ENCODE peak calls at places on chromosomes 11 and 22, in four cellular contexts. One of them, this sample, is unnamed.

GRCh38 chr11:84685976-84686375 is 941.2 kb downstream of the DLG2 start:
- DNase-seq in SK-N-SH: no peak
- DNase-seq in HCT116: no peak
- DNase-seq in HepG2: no peak
- DNase-seq in this sample: no peak

GRCh38 chr11:43268161-43268560 is 43.6 kb upstream of the API5 start:
- DNase-seq in HepG2: no peak
- DNase-seq in SK-N-SH: no peak
- DNase-seq in HCT116: no peak
- DNase-seq in this sample: no peak

GRCh38 chr22:37918149-37918548 is 12.1 kb downstream of the MICALL1 start:
- DNase-seq in SK-N-SH: no peak
- DNase-seq in HepG2: no peak
- DNase-seq in HCT116: no peak
- DNase-seq in this sample: no peak

GRCh38 chr11:125141686-125142535 is 22.6 kb upstream of the PKNOX2 start:
- DNase-seq in SK-N-SH: peak
- DNase-seq in HepG2: no peak
- DNase-seq in HCT116: no peak
- DNase-seq in this sample: peak

GRCh38 chr11:49208006-49208721 is at the start of gene FOLH1:
- DNase-seq in SK-N-SH: peak
- DNase-seq in HCT116: no peak
- DNase-seq in HepG2: no peak
- DNase-seq in this sample: no peak

GRCh38 chr22:46775789-46776485 is 13.5 kb downstream of the TBC1D22A start:
- DNase-seq in SK-N-SH: no peak
- DNase-seq in HepG2: peak
- DNase-seq in HCT116: no peak
- DNase-seq in this sample: no peak

GRCh38 chr22:28817919-28818859 is 17.8 kb upstream of the XBP1 start:
- DNase-seq in HCT116: no peak
- DNase-seq in HepG2: peak
- DNase-seq in SK-N-SH: peak
- DNase-seq in this sample: no peak

GRCh38 chr11:106091480-106092123 is 14.1 kb downstream of the AASDHPPT start:
- DNase-seq in HCT116: no peak
- DNase-seq in HepG2: no peak
- DNase-seq in SK-N-SH: no peak
- DNase-seq in this sample: no peak

GRCh38 chr11:102494216-102494615 is 36.3 kb downstream of the MMP7 start:
- DNase-seq in HCT116: peak
- DNase-seq in HepG2: peak
- DNase-seq in SK-N-SH: no peak
- DNase-seq in this sample: no peak

GRCh38 chr11:108370990-108371389 is 96.3 kb downstream of the C11orf65 start:
- DNase-seq in SK-N-SH: no peak
- DNase-seq in HCT116: no peak
- DNase-seq in HepG2: no peak
- DNase-seq in this sample: no peak

GRCh38 chr22:29454186-29454745 is 15.9 kb downstream of the RFPL1 start:
- DNase-seq in HCT116: no peak
- DNase-seq in SK-N-SH: no peak
- DNase-seq in HepG2: no peak
- DNase-seq in this sample: no peak

GRCh38 chr22:48424661-48425060 is 1403.0 kb downstream of the BRD1 start:
- DNase-seq in HCT116: no peak
- DNase-seq in SK-N-SH: no peak
- DNase-seq in HepG2: no peak
- DNase-seq in this sample: no peak

GRCh38 chr22:47030881-47031627 is 268.6 kb downstream of the TBC1D22A start:
- DNase-seq in HepG2: no peak
- DNase-seq in HCT116: no peak
- DNase-seq in SK-N-SH: no peak
- DNase-seq in this sample: peak

GRCh38 chr11:118899706-118900360 is 16.1 kb downstream of the CXCR5 start:
- DNase-seq in HepG2: no peak
- DNase-seq in SK-N-SH: no peak
- DNase-seq in HCT116: no peak
- DNase-seq in this sample: no peak

GRCh38 chr11:69301491-69302401 is 7.8 kb downstream of the MYEOV start:
- DNase-seq in HCT116: peak
- DNase-seq in HepG2: peak
- DNase-seq in SK-N-SH: peak
- DNase-seq in this sample: peak

GRCh38 chr11:113304916-113305315 is 9.5 kb upstream of the TTC12 start:
- DNase-seq in HCT116: no peak
- DNase-seq in SK-N-SH: no peak
- DNase-seq in HepG2: no peak
- DNase-seq in this sample: no peak

GRCh38 chr11:65584723-65585171 is 8.9 kb downstream of the EHBP1L1 start:
- DNase-seq in SK-N-SH: peak
- DNase-seq in HCT116: no peak
- DNase-seq in HepG2: no peak
- DNase-seq in this sample: no peak

GRCh38 chr11:11850668-11851067 is 8.9 kb downstream of the USP47 start:
- DNase-seq in HepG2: no peak
- DNase-seq in SK-N-SH: no peak
- DNase-seq in HCT116: no peak
- DNase-seq in this sample: no peak

GRCh38 chr22:22171357-22172218 is 73.0 kb upstream of the VPREB1 start:
- DNase-seq in HepG2: no peak
- DNase-seq in SK-N-SH: peak
- DNase-seq in HCT116: peak
- DNase-seq in this sample: peak

GRCh38 chr22:33743756-33744155 is 176.5 kb downstream of the LARGE1 start:
- DNase-seq in HepG2: no peak
- DNase-seq in SK-N-SH: no peak
- DNase-seq in HCT116: no peak
- DNase-seq in this sample: no peak

GRCh38 chr22:30754971-30755759 is 60.5 kb downstream of the OSBP2 start:
- DNase-seq in HCT116: peak
- DNase-seq in HepG2: peak
- DNase-seq in SK-N-SH: peak
- DNase-seq in this sample: peak

GRCh38 chr11:28657378-28658030 is 549.3 kb downstream of the METTL15 start:
- DNase-seq in HCT116: no peak
- DNase-seq in SK-N-SH: no peak
- DNase-seq in HepG2: no peak
- DNase-seq in this sample: no peak

GRCh38 chr11:105367129-105367528 is 227.6 kb upstream of the CARD18 start:
- DNase-seq in HCT116: no peak
- DNase-seq in SK-N-SH: no peak
- DNase-seq in HepG2: no peak
- DNase-seq in this sample: no peak

GRCh38 chr22:28417426-28417825 is 262.2 kb downstream of the TTC28 start:
- DNase-seq in HepG2: no peak
- DNase-seq in HCT116: no peak
- DNase-seq in SK-N-SH: no peak
- DNase-seq in this sample: no peak

GRCh38 chr22:36374603-36375024 is 13.2 kb downstream of the MYH9 start:
- DNase-seq in HCT116: peak
- DNase-seq in SK-N-SH: no peak
- DNase-seq in HepG2: no peak
- DNase-seq in this sample: no peak

GRCh38 chr22:29480512-29481264 is 670 bp downstream of the NEFH start:
- DNase-seq in HepG2: no peak
- DNase-seq in HCT116: no peak
- DNase-seq in SK-N-SH: peak
- DNase-seq in this sample: peak

GRCh38 chr11:107840120-107840479 is 18.5 kb downstream of the SLC35F2 start:
- DNase-seq in HCT116: no peak
- DNase-seq in SK-N-SH: no peak
- DNase-seq in HepG2: no peak
- DNase-seq in this sample: no peak

GRCh38 chr22:39188809-39189208 is 36.3 kb upstream of the CBX7 start:
- DNase-seq in HepG2: no peak
- DNase-seq in SK-N-SH: no peak
- DNase-seq in HCT116: no peak
- DNase-seq in this sample: no peak

GRCh38 chr11:122743949-122744876 is 88.7 kb downstream of the UBASH3B start:
- DNase-seq in HCT116: no peak
- DNase-seq in HepG2: no peak
- DNase-seq in SK-N-SH: no peak
- DNase-seq in this sample: no peak

GRCh38 chr11:15347969-15348734 is 233.4 kb downstream of the INSC start:
- DNase-seq in HepG2: no peak
- DNase-seq in SK-N-SH: no peak
- DNase-seq in HCT116: no peak
- DNase-seq in this sample: no peak

GRCh38 chr22:42596376-42596775 is 18.3 kb downstream of the POLDIP3 start:
- DNase-seq in SK-N-SH: no peak
- DNase-seq in HCT116: no peak
- DNase-seq in HepG2: no peak
- DNase-seq in this sample: no peak

GRCh38 chr22:29914165-29914564 is 31.2 kb downstream of the MTMR3 start:
- DNase-seq in HepG2: no peak
- DNase-seq in HCT116: no peak
- DNase-seq in SK-N-SH: peak
- DNase-seq in this sample: no peak

GRCh38 chr11:105763594-105763993 is 153.7 kb downstream of the GRIA4 start:
- DNase-seq in HepG2: no peak
- DNase-seq in SK-N-SH: no peak
- DNase-seq in HCT116: no peak
- DNase-seq in this sample: no peak

DNA sequence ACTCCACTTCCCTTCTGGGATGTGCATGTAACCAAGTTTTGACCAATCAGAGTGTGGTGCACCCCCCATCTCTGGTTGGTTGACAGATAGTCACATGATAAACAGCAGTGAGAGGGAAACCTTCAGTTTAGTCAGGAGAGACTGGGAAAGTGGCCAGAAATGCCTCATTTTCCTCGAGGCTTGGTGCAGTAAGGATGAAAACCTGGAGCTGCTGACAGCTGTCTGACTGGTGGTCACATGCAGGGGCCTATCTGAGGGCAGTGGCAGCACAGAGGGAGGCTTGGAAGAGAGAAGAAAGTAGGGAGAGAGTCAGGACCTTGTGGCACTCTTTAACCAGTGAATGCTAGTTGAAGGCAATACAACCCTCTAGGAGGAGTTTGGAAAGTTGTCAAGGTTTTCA is 67.2 kb upstream of the GRK3 start:
- DNase-seq in HCT116: no peak
- DNase-seq in HepG2: no peak
- DNase-seq in SK-N-SH: no peak
- DNase-seq in this sample: peak
- TF ChIP-seq ELF1 in HCT116: no peak
- TF ChIP-seq ELF1 in HepG2: no peak
- TF ChIP-seq ELF1 in SK-N-SH: no peak
- TF ChIP-seq ELF1 in this sample: no peak

GRCh38 chr11:95338430-95338991 is 107.5 kb upstream of the SESN3 start:
- DNase-seq in HepG2: no peak
- DNase-seq in SK-N-SH: no peak
- DNase-seq in HCT116: no peak
- DNase-seq in this sample: no peak
- TF ChIP-seq ELF1 in HepG2: no peak
- TF ChIP-seq ELF1 in SK-N-SH: no peak
- TF ChIP-seq ELF1 in HCT116: no peak
- TF ChIP-seq ELF1 in this sample: no peak

GRCh38 chr11:120514541-120515121 is 3.1 kb downstream of the GRIK4 start:
- DNase-seq in SK-N-SH: no peak
- DNase-seq in HCT116: no peak
- DNase-seq in HepG2: no peak
- DNase-seq in this sample: no peak

GRCh38 chr11:120513436-120514315 is 2.1 kb downstream of the GRIK4 start:
- DNase-seq in SK-N-SH: peak
- DNase-seq in HepG2: no peak
- DNase-seq in HCT116: no peak
- DNase-seq in this sample: no peak

GRCh38 chr11:120511804-120512726 is 517 bp downstream of the GRIK4 start:
- DNase-seq in HCT116: no peak
- DNase-seq in SK-N-SH: peak
- DNase-seq in HepG2: no peak
- DNase-seq in this sample: no peak

GRCh38 chr11:120511116-120511803 is at the start of gene GRIK4:
- DNase-seq in SK-N-SH: peak
- DNase-seq in HepG2: peak
- DNase-seq in HCT116: peak
- DNase-seq in this sample: peak

DNA sequence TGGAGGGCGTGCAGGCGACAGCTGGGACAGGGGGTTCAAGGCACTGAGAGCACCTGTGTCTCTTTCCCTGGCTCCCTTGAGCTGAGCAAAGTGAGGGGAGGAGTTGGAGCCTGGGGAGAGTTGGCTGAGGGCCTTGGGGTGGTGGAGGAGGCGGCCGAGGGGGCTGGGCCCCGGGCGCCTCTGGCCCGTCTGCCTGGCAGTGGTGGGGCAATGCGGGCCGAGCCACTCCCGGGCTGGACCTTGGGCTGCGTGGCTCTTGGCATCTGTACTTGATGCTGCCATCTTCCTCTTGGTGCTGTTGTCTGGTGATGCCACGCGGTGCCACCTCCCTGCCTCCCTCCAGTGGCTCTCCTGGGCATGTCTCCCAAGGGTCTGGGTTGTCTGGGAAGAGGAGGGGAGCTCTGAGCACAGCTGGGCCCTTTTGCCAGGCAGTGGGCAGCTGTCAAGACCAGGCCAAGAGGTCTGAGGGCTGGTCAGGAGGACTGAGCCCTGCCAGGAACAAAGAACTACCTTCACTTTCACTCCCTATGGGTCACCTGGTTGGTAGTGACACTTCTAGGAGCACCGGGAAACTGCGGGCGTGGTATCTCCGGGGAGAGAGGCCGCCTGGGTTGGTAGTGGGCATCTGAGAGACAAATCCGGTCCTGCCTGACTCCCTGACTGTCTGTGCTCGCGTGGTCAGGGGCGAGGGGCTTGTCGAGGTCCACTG is 1.3 kb downstream of the GRIK4 start:
- DNase-seq in HCT116: no peak
- DNase-seq in SK-N-SH: peak
- DNase-seq in HepG2: no peak
- DNase-seq in this sample: no peak
- TF ChIP-seq ELF1 in HCT116: no peak
- TF ChIP-seq ELF1 in SK-N-SH: no peak
- TF ChIP-seq ELF1 in HepG2: no peak
- TF ChIP-seq ELF1 in this sample: no peak

GRCh38 chr11:121699801-121700200 is 247.0 kb upstream of the SORL1-AS1 start:
- DNase-seq in HepG2: no peak
- DNase-seq in HCT116: no peak
- DNase-seq in SK-N-SH: no peak
- DNase-seq in this sample: no peak

GRCh38 chr11:121706884-121707283 is 254.1 kb upstream of the SORL1-AS1 start:
- DNase-seq in HCT116: no peak
- DNase-seq in SK-N-SH: peak
- DNase-seq in HepG2: no peak
- DNase-seq in this sample: no peak

GRCh38 chr11:121700968-121701367 is 248.2 kb upstream of the SORL1-AS1 start:
- DNase-seq in HCT116: no peak
- DNase-seq in SK-N-SH: no peak
- DNase-seq in HepG2: no peak
- DNase-seq in this sample: no peak

DNA sequence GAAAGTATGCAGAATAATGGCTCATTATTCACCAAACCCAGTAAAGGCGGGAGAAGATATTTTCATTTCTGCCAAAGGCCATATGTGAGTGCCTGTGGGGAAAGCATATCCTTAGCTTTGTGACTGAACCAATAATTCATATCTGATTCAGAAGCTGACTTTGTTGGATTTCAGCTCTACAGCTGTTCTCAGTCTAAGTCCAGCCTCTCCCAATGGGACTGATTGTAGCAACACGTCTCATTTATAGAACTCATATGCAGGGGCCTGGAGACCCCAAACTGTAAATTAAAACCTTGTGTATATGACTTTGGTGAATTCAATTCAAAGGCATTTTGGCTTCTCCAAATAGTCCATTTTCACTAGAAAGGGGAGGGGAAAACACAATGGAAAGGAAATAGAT is 250.4 kb upstream of the SORL1-AS1 start:
- DNase-seq in SK-N-SH: no peak
- DNase-seq in HCT116: no peak
- DNase-seq in HepG2: no peak
- DNase-seq in this sample: no peak
- TF ChIP-seq ELF1 in SK-N-SH: no peak
- TF ChIP-seq ELF1 in HCT116: no peak
- TF ChIP-seq ELF1 in HepG2: no peak
- TF ChIP-seq ELF1 in this sample: no peak